ENCODE peak calls at places on chromosomes 3 and 15, in eight cellular contexts. P, N, Y, X, F, W, M and B are unnamed samples. For H3K4me1 and H3K27me3, the result is how much of the 10 kb centered on the place peaks cover.

GRCh38 chr3:169008772-169009358 is 654.6 kb downstream of the MECOM start:
- DNase-seq in P (no peak), N (no peak), Y (no peak), X (no peak), F (no peak), W (no peak), M (no peak), B (no peak)

GRCh38 chr15:85707519-85708338 is 87.0 kb downstream of the KLHL25 start:
- DNase-seq in P (no peak), N (no peak), Y (peak), X (no peak), F (peak), W (peak), M (no peak), B (peak)

GRCh38 chr3:113897373-113897777 is 50.4 kb upstream of the ZDHHC23 start:
- DNase-seq in P (peak), N (no peak), Y (no peak), X (no peak), F (no peak), W (peak), M (no peak), B (peak)

GRCh38 chr3:12771236-12771635 is 12.2 kb upstream of the TMEM40 start:
- DNase-seq in P (no peak), N (no peak), Y (no peak), X (no peak), F (no peak), W (no peak), M (no peak), B (no peak)

GRCh38 chr3:53051929-53052328 is 6.1 kb upstream of the SFMBT1 start:
- DNase-seq in P (no peak), N (no peak), Y (no peak), X (no peak), F (no peak), W (peak), M (no peak), B (no peak)

GRCh38 chr3:148528024-148528423 is 169.7 kb upstream of the AGTR1 start:
- DNase-seq in P (no peak), N (no peak), Y (no peak), X (no peak), F (peak), W (no peak), M (no peak), B (no peak)

GRCh38 chr3:111809196-111809595 is 49.9 kb upstream of the PHLDB2 start:
- DNase-seq in P (no peak), N (no peak), Y (no peak), X (no peak), F (peak), W (no peak), M (no peak), B (no peak)

GRCh38 chr3:123365450-123366143 is 83.3 kb downstream of the ADCY5 start:
- DNase-seq in P (peak), N (no peak), Y (peak), X (no peak), F (peak), W (no peak), M (no peak), B (no peak)

GRCh38 chr3:118806423-118806822 is 228.2 kb downstream of the IGSF11 start:
- DNase-seq in P (no peak), N (no peak), Y (no peak), X (no peak), F (no peak), W (no peak), M (no peak), B (no peak)

GRCh38 chr15:41115088-41115651 is 910 bp downstream of the INO80 start:
- DNase-seq in P (peak), N (no peak), Y (peak), X (no peak), F (peak), W (no peak), M (no peak), B (no peak)

GRCh38 chr15:70491183-70491621 is 272.2 kb downstream of the UACA start:
- DNase-seq in P (no peak), N (no peak), Y (no peak), X (no peak), F (peak), W (no peak), M (no peak), B (no peak)

GRCh38 chr3:12436514-12437222 is 47.6 kb upstream of the TSEN2 start:
- DNase-seq in P (no peak), N (no peak), Y (no peak), X (no peak), F (peak), W (no peak), M (peak), B (no peak)

GRCh38 chr3:148021400-148021799 is 612.2 kb downstream of the ZIC1 start:
- DNase-seq in P (no peak), N (no peak), Y (no peak), X (no peak), F (no peak), W (no peak), M (no peak), B (no peak)

GRCh38 chr3:52232279-52233107 is 6.5 kb downstream of the TWF2 start:
- DNase-seq in P (no peak), N (peak), Y (no peak), X (no peak), F (no peak), W (no peak), M (no peak), B (peak)

GRCh38 chr3:37190667-37191066 is 16.3 kb upstream of the LRRFIP2 start:
- DNase-seq in P (no peak), N (no peak), Y (peak), X (no peak), F (no peak), W (no peak), M (no peak), B (no peak)

GRCh38 chr15:58279654-58280053 is 141.5 kb downstream of the AQP9 start:
- DNase-seq in P (no peak), N (no peak), Y (no peak), X (no peak), F (no peak), W (no peak), M (no peak), B (no peak)

GRCh38 chr3:37779289-37780152 is 82.2 kb upstream of the CTDSPL start:
- DNase-seq in P (peak), N (no peak), Y (peak), X (peak), F (peak), W (peak), M (no peak), B (peak)

GRCh38 chr3:118628704-118629341 is 405.8 kb downstream of the IGSF11 start:
- DNase-seq in P (peak), N (peak), Y (peak), X (no peak), F (peak), W (peak), M (peak), B (no peak)

GRCh38 chr3:170355738-170356595 is 1.5 kb upstream of the SKIL start:
- DNase-seq in P (no peak), N (no peak), Y (peak), X (no peak), F (peak), W (peak), M (peak), B (peak)

GRCh38 chr3:105705011-105705410 is 163.8 kb downstream of the CBLB start:
- DNase-seq in P (no peak), N (no peak), Y (no peak), X (no peak), F (no peak), W (no peak), M (no peak), B (no peak)

GRCh38 chr3:185066251-185066650 is 86.6 kb downstream of the C3orf70 start:
- DNase-seq in P (no peak), N (no peak), Y (no peak), X (no peak), F (no peak), W (no peak), M (no peak), B (no peak)

GRCh38 chr3:81463761-81464160 is 297.7 kb downstream of the GBE1 start:
- DNase-seq in P (no peak), N (no peak), Y (no peak), X (no peak), F (no peak), W (no peak), M (no peak), B (no peak)

GRCh38 chr15:55320963-55321362 is 1.9 kb downstream of the PIGB start:
- DNase-seq in P (no peak), N (no peak), Y (no peak), X (no peak), F (no peak), W (no peak), M (no peak), B (no peak)

GRCh38 chr3:107392549-107393165 is 15.4 kb downstream of the CCDC54 start:
- DNase-seq in P (no peak), N (no peak), Y (no peak), X (no peak), F (peak), W (no peak), M (no peak), B (no peak)

GRCh38 chr3:159128628-159129027 is 326.8 kb downstream of the MFSD1 start:
- DNase-seq in P (peak), N (no peak), Y (no peak), X (no peak), F (no peak), W (no peak), M (no peak), B (no peak)

GRCh38 chr3:16596352-16597032 is 8.7 kb downstream of the DAZL start:
- DNase-seq in P (no peak), N (no peak), Y (no peak), X (no peak), F (no peak), W (no peak), M (no peak), B (no peak)

GRCh38 chr15:28133281-28133680 is 34.2 kb upstream of the OCA2 start:
- DNase-seq in P (no peak), N (no peak), Y (no peak), X (no peak), F (peak), W (no peak), M (no peak), B (no peak)

GRCh38 chr3:61814674-61815073 is 253.3 kb downstream of the PTPRG start:
- DNase-seq in P (no peak), N (no peak), Y (no peak), X (no peak), F (no peak), W (no peak), M (no peak), B (no peak)
- H3K4me1 ChIP-seq in P (under half), N (under half), Y (under half), X (under half), F (under half), W (under half), M (under half), B (under half)

GRCh38 chr15:92291900-92292299 is 101.8 kb upstream of the ST8SIA2 start:
- DNase-seq in P (no peak), N (no peak), Y (no peak), X (no peak), F (no peak), W (no peak), M (no peak), B (no peak)

GRCh38 chr15:92290359-92290992 is 103.2 kb upstream of the ST8SIA2 start:
- DNase-seq in P (no peak), N (no peak), Y (no peak), X (no peak), F (no peak), W (no peak), M (no peak), B (no peak)

GRCh38 chr15:92283813-92284212 is 109.9 kb upstream of the ST8SIA2 start:
- DNase-seq in P (no peak), N (no peak), Y (no peak), X (no peak), F (no peak), W (no peak), M (no peak), B (no peak)

GRCh38 chr15:92288755-92289154 is 104.9 kb upstream of the ST8SIA2 start:
- DNase-seq in P (no peak), N (no peak), Y (no peak), X (no peak), F (no peak), W (no peak), M (no peak), B (no peak)
- H3K27ac ChIP-seq in P (no peak), N (no peak), Y (no peak), X (no peak), F (no peak), W (no peak), M (no peak), B (no peak)

GRCh38 chr3:153680526-153680925 is 440.7 kb upstream of the ARHGEF26 start:
- DNase-seq in P (no peak), N (no peak), Y (no peak), X (no peak), F (no peak), W (no peak), M (no peak), B (peak)
- H3K27me3 ChIP-seq in P (under half), N (under half), Y (under half), X (under half), F (under half), W (under half), M (under half), B (under half)

GRCh38 chr3:188243124-188243795 is 89.3 kb downstream of the LPP start:
- DNase-seq in P (no peak), N (no peak), Y (no peak), X (no peak), F (peak), W (no peak), M (no peak), B (no peak)

GRCh38 chr3:188246905-188247304 is 92.9 kb downstream of the LPP start:
- DNase-seq in P (no peak), N (no peak), Y (no peak), X (no peak), F (no peak), W (no peak), M (no peak), B (no peak)

GRCh38 chr3:188242426-188243123 is 88.6 kb downstream of the LPP start:
- DNase-seq in P (no peak), N (no peak), Y (no peak), X (no peak), F (no peak), W (no peak), M (no peak), B (no peak)

GRCh38 chr3:188241883-188242282 is 87.9 kb downstream of the LPP start:
- DNase-seq in P (no peak), N (no peak), Y (no peak), X (no peak), F (no peak), W (no peak), M (no peak), B (no peak)

DNA sequence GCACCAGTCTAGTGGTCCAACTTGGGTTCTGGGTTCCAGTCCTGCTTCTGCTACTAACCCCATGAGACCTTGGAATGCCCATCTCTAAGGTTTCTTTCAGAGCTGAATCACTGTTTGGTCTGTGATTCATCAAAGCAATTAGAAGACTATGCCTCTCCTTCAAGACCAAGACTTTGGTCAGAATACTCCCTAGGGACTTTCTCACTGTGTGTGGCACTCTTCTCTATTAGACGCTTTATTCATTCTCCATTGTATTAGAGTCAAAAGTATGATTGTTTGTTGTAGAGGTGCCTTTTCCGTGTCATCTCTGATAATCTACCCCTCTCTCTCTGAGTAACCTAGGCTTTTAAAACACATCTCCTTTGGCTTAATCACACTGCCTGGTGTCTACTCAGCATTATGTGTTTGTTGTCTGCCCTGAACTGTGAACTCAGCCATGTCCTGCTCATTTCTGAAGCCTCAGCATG is 90.5 kb downstream of the LPP start:
- DNase-seq in P (peak), N (no peak), Y (no peak), X (no peak), F (peak), W (no peak), M (no peak), B (no peak)
- H3K4me1 ChIP-seq in P (under half), N (half or more), Y (under half), X (under half), F (under half), W (under half), M (half or more), B (under half)

GRCh38 chr3:126186271-126186670 is 5.9 kb upstream of the ALDH1L1 start:
- DNase-seq in P (no peak), N (no peak), Y (no peak), X (no peak), F (no peak), W (no peak), M (no peak), B (no peak)

GRCh38 chr3:126184465-126185000 is 4.1 kb upstream of the ALDH1L1 start:
- DNase-seq in P (no peak), N (no peak), Y (no peak), X (no peak), F (no peak), W (no peak), M (no peak), B (no peak)

GRCh38 chr3:126191246-126191645 is 10.9 kb upstream of the ALDH1L1 start:
- DNase-seq in P (no peak), N (no peak), Y (no peak), X (no peak), F (no peak), W (no peak), M (no peak), B (no peak)

GRCh38 chr3:126187920-126188319 is 7.5 kb upstream of the ALDH1L1 start:
- DNase-seq in P (no peak), N (no peak), Y (no peak), X (no peak), F (no peak), W (no peak), M (no peak), B (no peak)

DNA sequence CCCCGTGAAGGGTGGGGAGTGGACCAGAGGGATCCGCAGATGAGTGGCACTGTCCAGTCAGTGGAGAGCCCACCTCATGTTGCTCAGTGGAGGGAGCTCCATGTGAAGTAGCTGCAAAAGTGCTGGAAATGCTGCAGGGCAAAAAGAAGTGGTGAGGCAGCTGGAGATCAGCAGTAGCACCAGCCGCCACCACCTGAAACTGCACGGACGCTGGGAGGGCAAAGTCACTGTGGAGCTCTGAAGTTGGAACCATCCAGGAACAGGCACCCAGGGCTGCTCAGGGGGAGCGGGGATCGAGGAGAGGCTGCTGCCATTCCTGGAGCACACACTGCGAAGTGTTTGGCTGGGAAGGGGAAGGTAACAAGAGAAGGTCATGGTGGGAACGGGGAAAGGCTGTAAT is 6.4 kb upstream of the ALDH1L1 start:
- DNase-seq in P (no peak), N (no peak), Y (no peak), X (no peak), F (no peak), W (no peak), M (no peak), B (no peak)
- H3K27ac ChIP-seq in P (no peak), N (no peak), Y (no peak), X (no peak), F (no peak), W (no peak), M (no peak), B (no peak)